ENCODE peak calls at places on chromosomes 2 and 18, in six cellular contexts. S, M, G, T, O and L are unnamed samples.

GRCh38 chr18:38330573-38330972 is 765.0 kb upstream of the CELF4 start:
- DNase-seq in S (no peak), M (no peak), G (no peak), T (no peak), O (no peak), L (no peak)

GRCh38 chr18:79510046-79510685 is 114.4 kb downstream of the NFATC1 start:
- DNase-seq in S (peak), M (no peak), G (no peak), T (no peak), O (no peak), L (no peak)

GRCh38 chr2:46376586-46377286 is 79.5 kb downstream of the EPAS1 start:
- DNase-seq in S (no peak), M (no peak), G (no peak), T (no peak), O (no peak), L (no peak)

GRCh38 chr2:233131991-233132390 is 71.8 kb downstream of the INPP5D start:
- DNase-seq in S (no peak), M (no peak), G (no peak), T (no peak), O (peak), L (no peak)

GRCh38 chr2:145228506-145228905 is 708.6 kb upstream of the ZEB2 start:
- DNase-seq in S (peak), M (peak), G (no peak), T (no peak), O (peak), L (peak)

GRCh38 chr2:170214309-170214902 is 36.5 kb downstream of the MYO3B start:
- DNase-seq in S (no peak), M (no peak), G (no peak), T (no peak), O (no peak), L (no peak)

GRCh38 chr2:204507636-204508035 is 37.6 kb upstream of the PARD3B start:
- DNase-seq in S (no peak), M (no peak), G (no peak), T (no peak), O (no peak), L (no peak)

GRCh38 chr18:69951182-69951581 is 3.5 kb upstream of the CD226 start:
- DNase-seq in S (no peak), M (peak), G (no peak), T (no peak), O (peak), L (peak)

GRCh38 chr2:146652311-146652710 is 1192.5 kb upstream of the ACVR2A start:
- DNase-seq in S (no peak), M (no peak), G (no peak), T (no peak), O (peak), L (peak)

GRCh38 chr2:219496781-219497494 is 1.8 kb upstream of the GMPPA start:
- DNase-seq in S (no peak), M (no peak), G (no peak), T (no peak), O (peak), L (no peak)

GRCh38 chr2:219737270-219737691 is 109.9 kb downstream of the SLC4A3 start:
- DNase-seq in S (no peak), M (no peak), G (peak), T (peak), O (peak), L (peak)

GRCh38 chr2:211408485-211408884 is 852.1 kb downstream of the CPS1 start:
- DNase-seq in S (no peak), M (peak), G (no peak), T (no peak), O (peak), L (no peak)

GRCh38 chr2:20897047-20897446 is 74.1 kb upstream of the LDAH start:
- DNase-seq in S (no peak), M (no peak), G (no peak), T (no peak), O (no peak), L (no peak)

GRCh38 chr18:26159353-26159752 is 25.7 kb downstream of the PSMA8 start:
- DNase-seq in S (no peak), M (peak), G (peak), T (no peak), O (no peak), L (peak)

GRCh38 chr18:8730080-8730827 is 24.9 kb downstream of the MTCL1 start:
- DNase-seq in S (peak), M (peak), G (no peak), T (no peak), O (peak), L (no peak)

GRCh38 chr2:177478029-177478428 is 85.5 kb downstream of the AGPS start:
- DNase-seq in S (no peak), M (peak), G (peak), T (no peak), O (peak), L (no peak)

GRCh38 chr2:207230261-207231105 is 64.7 kb upstream of the KLF7 start:
- DNase-seq in S (no peak), M (no peak), G (peak), T (peak), O (no peak), L (no peak)

GRCh38 chr2:71463342-71463654 is 9.9 kb downstream of the DYSF start:
- DNase-seq in S (no peak), M (no peak), G (no peak), T (no peak), O (no peak), L (no peak)

GRCh38 chr2:214536625-214537024 is 125.8 kb downstream of the VWC2L start:
- DNase-seq in S (no peak), M (no peak), G (no peak), T (no peak), O (peak), L (no peak)

GRCh38 chr2:37232131-37232933 is 874 bp downstream of the NDUFAF7 start:
- DNase-seq in S (no peak), M (peak), G (peak), T (peak), O (peak), L (no peak)

GRCh38 chr2:130727286-130727924 is 1.5 kb upstream of the GPR148 start:
- DNase-seq in S (peak), M (peak), G (peak), T (peak), O (peak), L (peak)

GRCh38 chr18:8380926-8381325 is 228.3 kb upstream of the RAB12 start:
- DNase-seq in S (no peak), M (no peak), G (no peak), T (no peak), O (peak), L (peak)

GRCh38 chr2:67702284-67702683 is 305.2 kb downstream of the ETAA1 start:
- DNase-seq in S (no peak), M (no peak), G (no peak), T (no peak), O (no peak), L (no peak)

GRCh38 chr2:163655672-163656071 is 80.1 kb downstream of the FIGN start:
- DNase-seq in S (no peak), M (peak), G (no peak), T (no peak), O (peak), L (no peak)

GRCh38 chr2:43062058-43062457 is 164.3 kb downstream of the ZFP36L2 start:
- DNase-seq in S (no peak), M (no peak), G (no peak), T (no peak), O (no peak), L (no peak)

GRCh38 chr18:43805646-43806194 is 528.4 kb upstream of the SYT4 start:
- DNase-seq in S (no peak), M (peak), G (no peak), T (no peak), O (peak), L (peak)

GRCh38 chr2:179987916-179988315 is 19.2 kb downstream of the CWC22 start:
- DNase-seq in S (no peak), M (no peak), G (no peak), T (no peak), O (no peak), L (no peak)

GRCh38 chr2:179995735-179996134 is 11.4 kb downstream of the CWC22 start:
- DNase-seq in S (no peak), M (no peak), G (no peak), T (no peak), O (no peak), L (no peak)

GRCh38 chr2:179990676-179991317 is 16.3 kb downstream of the CWC22 start:
- DNase-seq in S (no peak), M (no peak), G (no peak), T (no peak), O (no peak), L (no peak)

DNA sequence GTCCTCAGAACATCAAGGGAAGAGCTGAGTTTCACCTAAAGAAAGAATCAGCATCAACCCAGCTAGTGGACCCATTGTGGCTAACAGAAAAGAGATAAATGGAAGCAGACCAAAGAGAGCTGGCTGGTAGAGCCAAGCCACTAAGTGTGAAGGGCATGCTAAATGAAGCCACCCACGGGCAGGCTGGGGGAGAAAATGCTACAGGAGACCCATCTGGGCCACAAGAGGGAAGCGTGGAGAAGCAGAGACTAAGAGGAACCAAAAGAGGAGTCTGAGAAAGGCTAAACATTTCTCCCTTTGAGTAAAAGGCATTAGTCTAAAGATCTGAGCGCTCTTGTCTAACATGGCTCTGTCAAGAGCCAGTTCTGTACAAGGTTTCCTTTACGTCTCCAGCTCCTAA is 15.8 kb downstream of the CWC22 start:
- DNase-seq in S (no peak), M (peak), G (peak), T (peak), O (no peak), L (no peak)
- TF ChIP-seq CTCF in S (no peak), M (peak), G (peak), T (no peak), O (peak), L (peak)

GRCh38 chr2:217947341-217948316 is 55.2 kb downstream of the TNS1 start:
- DNase-seq in S (peak), M (no peak), G (no peak), T (peak), O (no peak), L (no peak)
- TF ChIP-seq CTCF in S (no peak), M (no peak), G (no peak), T (peak), O (no peak), L (no peak)

DNA sequence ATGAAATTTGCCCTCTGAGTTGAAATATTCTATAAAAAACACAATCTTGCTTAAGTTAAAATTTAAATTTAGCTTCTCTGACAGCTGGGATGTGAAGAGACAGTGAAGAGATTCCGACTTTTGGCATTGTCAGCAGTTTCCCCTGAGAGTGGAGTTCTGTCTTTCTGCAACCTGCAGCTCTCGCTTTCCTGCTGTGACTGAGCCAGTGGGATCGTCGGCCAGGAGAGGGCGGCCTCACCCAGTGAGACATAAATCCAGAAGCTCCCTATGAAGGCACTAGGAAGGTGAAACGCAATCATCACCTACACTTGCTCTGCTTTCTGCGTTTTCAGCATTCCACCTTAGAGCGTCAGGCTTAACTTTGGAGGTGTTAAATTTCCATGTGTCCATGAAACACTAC is 75.4 kb upstream of the HNMT start:
- DNase-seq in S (no peak), M (peak), G (peak), T (peak), O (peak), L (peak)
- TF ChIP-seq CTCF in S (peak), M (peak), G (peak), T (peak), O (peak), L (peak)

DNA sequence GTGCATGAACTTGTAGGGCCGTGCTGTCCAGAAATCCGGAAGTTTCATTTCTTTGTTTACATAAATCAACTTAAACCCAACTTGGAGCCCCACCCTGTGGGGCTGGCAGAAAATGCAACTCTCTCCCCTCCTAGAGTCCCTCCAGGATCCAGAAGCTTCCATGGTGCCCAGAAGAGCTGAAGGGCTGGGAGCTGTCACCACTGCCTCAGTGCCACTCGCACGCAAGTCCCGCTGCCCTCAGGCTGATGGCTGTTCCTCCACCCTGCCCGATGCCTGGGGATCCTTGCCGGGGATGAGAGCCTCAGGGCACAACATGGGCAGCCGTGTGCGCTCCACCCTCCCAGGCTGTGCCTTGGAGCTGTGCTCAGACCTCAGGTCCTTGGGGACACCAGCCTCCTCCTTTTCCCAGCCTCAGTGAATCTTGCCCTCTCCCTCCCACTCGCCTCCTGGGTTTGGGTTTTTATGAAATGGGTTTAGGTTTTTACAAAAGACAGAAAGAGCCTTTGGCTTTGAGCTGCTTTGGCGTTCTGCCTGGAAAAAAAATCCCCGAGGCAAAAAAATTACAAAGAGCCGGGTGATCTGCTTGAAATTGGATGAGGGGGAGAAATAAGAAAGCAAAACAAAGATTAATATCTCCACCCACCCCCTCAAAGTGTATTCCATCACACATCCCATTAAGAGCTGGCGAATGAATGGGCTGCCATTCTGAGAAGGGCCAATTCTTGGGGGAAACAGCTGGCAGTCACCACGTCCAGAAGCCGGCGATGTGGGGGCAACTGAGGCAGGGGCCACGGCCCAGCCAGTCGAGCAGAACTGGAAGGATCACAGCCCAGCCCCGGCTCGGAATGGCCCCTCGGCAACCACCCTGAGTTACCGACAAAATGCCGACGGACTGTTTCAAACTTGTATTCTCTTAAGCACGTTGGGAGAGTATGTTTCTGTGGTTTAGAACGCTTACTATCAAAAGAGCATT is 155.4 kb downstream of the TWIST2 start:
- DNase-seq in S (peak), M (peak), G (no peak), T (no peak), O (peak), L (peak)
- TF ChIP-seq CTCF in S (peak), M (peak), G (no peak), T (no peak), O (peak), L (peak)

DNA sequence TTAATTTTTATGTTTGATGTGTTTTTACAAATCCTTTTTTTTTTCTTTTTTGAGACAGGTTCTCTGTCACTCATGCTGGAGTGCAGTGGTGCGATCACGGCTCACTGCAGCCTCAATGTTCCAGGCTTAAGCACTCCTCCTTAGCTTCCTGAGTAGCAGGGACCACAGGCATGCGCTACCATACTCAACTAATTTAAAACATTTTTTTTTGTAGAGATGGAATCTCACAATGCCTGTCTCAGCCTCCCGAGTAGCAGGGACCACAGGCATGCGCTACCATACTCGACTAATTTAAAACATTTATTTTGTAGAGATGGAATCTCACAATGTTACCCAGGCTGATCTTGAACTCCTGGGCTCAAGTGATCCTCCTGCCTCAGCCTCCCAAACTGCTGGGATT is 3.2 kb downstream of the NOTO start:
- DNase-seq in S (no peak), M (no peak), G (no peak), T (no peak), O (peak), L (no peak)
- TF ChIP-seq CTCF in S (no peak), M (no peak), G (no peak), T (no peak), O (no peak), L (no peak)

DNA sequence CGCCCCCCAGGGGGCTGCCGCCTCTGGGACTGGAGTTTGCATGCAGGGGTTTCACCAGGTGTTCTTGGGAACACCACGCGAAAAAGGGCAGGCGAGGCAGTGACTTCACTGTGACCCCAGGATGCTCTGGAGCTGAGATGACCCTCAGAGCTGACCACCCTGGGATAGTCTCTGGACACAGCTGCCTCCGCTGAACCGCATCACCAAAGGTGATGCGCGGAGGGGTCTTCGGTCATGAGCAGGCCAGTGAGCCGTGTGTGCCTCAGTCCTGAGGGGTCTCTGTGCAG is 17.5 kb downstream of the GPR35 start:
- DNase-seq in S (no peak), M (no peak), G (no peak), T (no peak), O (no peak), L (no peak)
- TF ChIP-seq CTCF in S (no peak), M (no peak), G (no peak), T (no peak), O (no peak), L (no peak)